ENCODE peak calls at places on chromosomes 2 and 18, in seven cellular contexts. M is head of caudate nucleus; L is DMS 273 treated with DMSO at 0.1 percent for 48 hours; H is Panc1; Q is sciatic nerve; E is C1 segment of cervical spinal cord; D is activated CD4-positive, alpha-beta T cell treated with anti-CD3 and anti-CD28 coated beads, Interleukin-2, amount 50 U/mL, for 1 hour. F is an unnamed sample.

GRCh38 chr2:25043241-25043867 is 1.5 kb downstream of the EFR3B start:
- DNase-seq in M (peak), L (no peak), H (peak), Q (no peak), E (no peak), D (peak), F (peak)

GRCh38 chr18:68172842-68173549 is 541.9 kb downstream of the TMX3 start:
- DNase-seq in M (no peak), L (no peak), H (no peak), Q (no peak), E (no peak), D (no peak), F (no peak)

GRCh38 chr2:45220227-45220626 is 211.0 kb upstream of the SIX2 start:
- DNase-seq in M (no peak), L (no peak), H (no peak), Q (no peak), E (no peak), D (no peak), F (no peak)

GRCh38 chr2:30979822-30980245 is 158.4 kb downstream of the GALNT14 start:
- DNase-seq in M (no peak), L (no peak), H (no peak), Q (no peak), E (no peak), D (no peak), F (peak)

GRCh38 chr2:231640646-231641111 is 48.0 kb downstream of the TEX44 start:
- DNase-seq in M (peak), L (no peak), H (no peak), Q (no peak), E (no peak), D (no peak), F (peak)

GRCh38 chr2:65846984-65847383 is 414.6 kb upstream of the SPRED2 start:
- DNase-seq in M (no peak), L (no peak), H (no peak), Q (peak), E (no peak), D (no peak), F (no peak)

GRCh38 chr2:145006957-145007672 is 487.2 kb upstream of the ZEB2 start:
- DNase-seq in M (no peak), L (peak), H (no peak), Q (peak), E (no peak), D (no peak), F (peak)

GRCh38 chr2:2243666-2244065 is 87.4 kb downstream of the MYT1L start:
- DNase-seq in M (no peak), L (no peak), H (no peak), Q (no peak), E (no peak), D (no peak), F (peak)

GRCh38 chr2:172196768-172197322 is 94.1 kb upstream of the DLX2 start:
- DNase-seq in M (no peak), L (no peak), H (no peak), Q (no peak), E (no peak), D (no peak), F (peak)

GRCh38 chr18:77086656-77087390 is 45.8 kb downstream of the MBP start:
- DNase-seq in M (no peak), L (no peak), H (no peak), Q (no peak), E (no peak), D (no peak), F (peak)

GRCh38 chr2:102801098-102801718 is 39.4 kb downstream of the TMEM182 start:
- DNase-seq in M (no peak), L (no peak), H (no peak), Q (no peak), E (no peak), D (no peak), F (no peak)

GRCh38 chr2:30404354-30405265 is 42.4 kb upstream of the LCLAT1 start:
- DNase-seq in M (no peak), L (no peak), H (no peak), Q (peak), E (no peak), D (no peak), F (peak)

GRCh38 chr2:239688098-239688497 is 287.3 kb upstream of the HDAC4 start:
- DNase-seq in M (peak), L (no peak), H (no peak), Q (peak), E (no peak), D (no peak), F (no peak)

GRCh38 chr2:190052307-190052706 is 10.2 kb downstream of the MSTN start:
- DNase-seq in M (no peak), L (no peak), H (no peak), Q (no peak), E (no peak), D (no peak), F (no peak)

GRCh38 chr18:2100694-2101213 is 470.6 kb downstream of the METTL4 start:
- DNase-seq in M (no peak), L (no peak), H (no peak), Q (no peak), E (no peak), D (no peak), F (no peak)

GRCh38 chr2:169452080-169452479 is 27.2 kb upstream of the BBS5 start:
- DNase-seq in M (no peak), L (no peak), H (peak), Q (no peak), E (no peak), D (no peak), F (peak)

GRCh38 chr2:67412424-67412823 is 15.3 kb downstream of the ETAA1 start:
- DNase-seq in M (no peak), L (no peak), H (no peak), Q (no peak), E (no peak), D (no peak), F (no peak)

GRCh38 chr2:39139511-39140237 is 18.8 kb upstream of the SOS1 start:
- DNase-seq in M (no peak), L (no peak), H (no peak), Q (no peak), E (no peak), D (no peak), F (no peak)

GRCh38 chr2:173076557-173077345 is 1.1 kb downstream of the MAP3K20 start:
- DNase-seq in M (peak), L (no peak), H (no peak), Q (peak), E (no peak), D (no peak), F (peak)

GRCh38 chr2:29579495-29580178 is 341.7 kb downstream of the ALK start:
- DNase-seq in M (no peak), L (no peak), H (no peak), Q (no peak), E (no peak), D (no peak), F (no peak)

GRCh38 chr18:6207119-6207518 is 207.6 kb downstream of the L3MBTL4 start:
- DNase-seq in M (no peak), L (no peak), H (no peak), Q (no peak), E (no peak), D (no peak), F (no peak)

F was measured in GM23248.